ENCODE peak calls at places on chromosomes 2 and 18, in seven cellular contexts. One of them, this sample, is unnamed.

GRCh38 chr2:124666976-124667375 is 641.9 kb downstream of the CNTNAP5 start:
- DNase-seq in PC-3: no peak
- DNase-seq in ELR: peak
- DNase-seq in AG04450: no peak
- DNase-seq in AG20443: no peak
- DNase-seq in AG09319: no peak
- DNase-seq in Caco-2: no peak
- DNase-seq in this sample: no peak

GRCh38 chr2:238593236-238593635 is 166.5 kb downstream of the ASB1 start:
- DNase-seq in AG20443: no peak
- DNase-seq in ELR: no peak
- DNase-seq in AG04450: no peak
- DNase-seq in Caco-2: no peak
- DNase-seq in AG09319: no peak
- DNase-seq in PC-3: no peak
- DNase-seq in this sample: no peak

GRCh38 chr2:44184106-44184505 is 15.4 kb downstream of the PPM1B start:
- DNase-seq in AG20443: no peak
- DNase-seq in AG04450: no peak
- DNase-seq in Caco-2: no peak
- DNase-seq in ELR: no peak
- DNase-seq in AG09319: no peak
- DNase-seq in PC-3: no peak
- DNase-seq in this sample: no peak

GRCh38 chr2:235216901-235217300 is 265.1 kb downstream of the SH3BP4 start:
- DNase-seq in Caco-2: no peak
- DNase-seq in AG04450: no peak
- DNase-seq in PC-3: no peak
- DNase-seq in ELR: peak
- DNase-seq in AG20443: peak
- DNase-seq in AG09319: no peak
- DNase-seq in this sample: no peak

GRCh38 chr2:64165696-64166095 is 21.5 kb upstream of the PELI1 start:
- DNase-seq in AG09319: no peak
- DNase-seq in PC-3: no peak
- DNase-seq in AG20443: no peak
- DNase-seq in ELR: peak
- DNase-seq in AG04450: peak
- DNase-seq in Caco-2: no peak
- DNase-seq in this sample: no peak

GRCh38 chr18:76064998-76065397 is 430.0 kb downstream of the ZNF516 start:
- DNase-seq in ELR: no peak
- DNase-seq in Caco-2: no peak
- DNase-seq in PC-3: no peak
- DNase-seq in AG04450: no peak
- DNase-seq in AG20443: no peak
- DNase-seq in AG09319: no peak
- DNase-seq in this sample: no peak

GRCh38 chr18:35936951-35937350 is 35.5 kb upstream of the RMP24 start:
- DNase-seq in AG20443: no peak
- DNase-seq in AG09319: no peak
- DNase-seq in AG04450: no peak
- DNase-seq in PC-3: no peak
- DNase-seq in Caco-2: no peak
- DNase-seq in ELR: no peak
- DNase-seq in this sample: no peak

GRCh38 chr2:113826346-113827285 is 63.3 kb upstream of the ACTR3 start:
- DNase-seq in AG09319: no peak
- DNase-seq in AG20443: no peak
- DNase-seq in AG04450: no peak
- DNase-seq in PC-3: no peak
- DNase-seq in ELR: no peak
- DNase-seq in Caco-2: peak
- DNase-seq in this sample: no peak

GRCh38 chr18:62282188-62282629 is 42.9 kb upstream of the TNFRSF11A start:
- DNase-seq in PC-3: peak
- DNase-seq in AG20443: peak
- DNase-seq in ELR: peak
- DNase-seq in AG04450: peak
- DNase-seq in Caco-2: no peak
- DNase-seq in AG09319: peak
- DNase-seq in this sample: no peak

GRCh38 chr18:9790261-9790660 is 82.2 kb downstream of the RAB31 start:
- DNase-seq in AG20443: no peak
- DNase-seq in PC-3: no peak
- DNase-seq in AG04450: no peak
- DNase-seq in Caco-2: no peak
- DNase-seq in AG09319: no peak
- DNase-seq in ELR: no peak
- DNase-seq in this sample: no peak

GRCh38 chr2:218286570-218287459 is 5.5 kb downstream of the TMBIM1 start:
- DNase-seq in AG09319: peak
- DNase-seq in Caco-2: peak
- DNase-seq in ELR: peak
- DNase-seq in PC-3: peak
- DNase-seq in AG04450: peak
- DNase-seq in AG20443: peak
- DNase-seq in this sample: peak

GRCh38 chr2:128801581-128801980 is 482.9 kb upstream of the HS6ST1 start:
- DNase-seq in AG04450: no peak
- DNase-seq in PC-3: no peak
- DNase-seq in Caco-2: no peak
- DNase-seq in ELR: no peak
- DNase-seq in AG20443: no peak
- DNase-seq in AG09319: no peak
- DNase-seq in this sample: no peak

GRCh38 chr2:231709636-231709980 is 1.3 kb downstream of the PTMA start:
- DNase-seq in ELR: no peak
- DNase-seq in AG09319: no peak
- DNase-seq in PC-3: no peak
- DNase-seq in AG04450: no peak
- DNase-seq in Caco-2: peak
- DNase-seq in AG20443: peak
- DNase-seq in this sample: peak

GRCh38 chr2:159103411-159103810 is 135.0 kb downstream of the TANC1 start:
- DNase-seq in PC-3: no peak
- DNase-seq in AG09319: no peak
- DNase-seq in AG20443: no peak
- DNase-seq in Caco-2: no peak
- DNase-seq in AG04450: no peak
- DNase-seq in ELR: no peak
- DNase-seq in this sample: no peak

This sample was measured in amygdala.